ENCODE peak calls at places on chromosomes 6 and 20, in four cellular contexts. C is A549, B is esophagus muscularis mucosa, L is uterus. Y is an unnamed sample.

GRCh38 chr6:73460044-73460443 is 1.5 kb upstream of the MTO1 start:
- DNase-seq in C (no peak), B (no peak), L (no peak), Y (no peak)

GRCh38 chr6:19994909-19995308 is 157.7 kb downstream of the ID4 start:
- DNase-seq in C (no peak), B (no peak), L (no peak), Y (no peak)

GRCh38 chr6:166417285-166417691 is 34.5 kb upstream of the MPC1 start:
- DNase-seq in C (no peak), B (no peak), L (no peak), Y (peak; percentile 76)

GRCh38 chr6:34341481-34341971 is 50.9 kb downstream of the NUDT3 start:
- DNase-seq in C (no peak), B (no peak), L (peak; percentile 68), Y (no peak)

GRCh38 chr6:151067684-151068596 is 171.8 kb upstream of the AKAP12 start:
- DNase-seq in C (peak; percentile 99), B (peak; percentile 91), L (peak; percentile 73), Y (no peak)

GRCh38 chr20:33279261-33279910 is 3.6 kb upstream of the BPIFB1 start:
- DNase-seq in C (no peak), B (no peak), L (no peak), Y (no peak)

GRCh38 chr20:10131612-10132345 is 86.9 kb upstream of the SNAP25 start:
- DNase-seq in C (peak; percentile 78), B (no peak), L (peak; percentile 25), Y (no peak)

GRCh38 chr6:81708306-81708705 is 44.2 kb downstream of the TENT5A start:
- DNase-seq in C (no peak), B (no peak), L (no peak), Y (no peak)

GRCh38 chr6:113599444-113599843 is 257.7 kb upstream of the MARCKS start:
- DNase-seq in C (no peak), B (no peak), L (no peak), Y (no peak)

GRCh38 chr6:156427345-156427744 is 349.8 kb upstream of the ARID1B start:
- DNase-seq in C (peak; percentile 57), B (no peak), L (no peak), Y (no peak)

GRCh38 chr20:49245921-49246740 is 26.9 kb downstream of the DDX27 start:
- DNase-seq in C (peak; percentile 53), B (no peak), L (no peak), Y (no peak)

GRCh38 chr6:149895702-149896310 is 2.1 kb downstream of the RAET1E start:
- DNase-seq in C (peak; percentile 44), B (peak; percentile 81), L (peak; percentile 71), Y (peak; percentile 41)

GRCh38 chr6:159838020-159838744 is 38.1 kb downstream of the PNLDC1 start:
- DNase-seq in C (no peak), B (no peak), L (no peak), Y (no peak)

GRCh38 chr6:168159503-168159902 is 80.5 kb upstream of the FRMD1 start:
- DNase-seq in C (no peak), B (peak; percentile 83), L (no peak), Y (no peak)

GRCh38 chr6:15249371-15250019 is 3.6 kb downstream of the JARID2 start:
- DNase-seq in C (no peak), B (no peak), L (no peak), Y (no peak)

GRCh38 chr6:24667378-24667803 is 514 bp downstream of the ACOT13 start:
- DNase-seq in C (peak; percentile 7), B (no peak), L (no peak), Y (no peak)

GRCh38 chr6:53546256-53546655 is 1.4 kb upstream of the GCLC start:
- DNase-seq in C (no peak), B (no peak), L (no peak), Y (no peak)

GRCh38 chr6:116450769-116451740 is 10.1 kb upstream of the CALHM6 start:
- DNase-seq in C (no peak), B (no peak), L (no peak), Y (no peak)

GRCh38 chr6:25112207-25112874 is 166.8 kb upstream of the CARMIL1 start:
- DNase-seq in C (no peak), B (no peak), L (no peak), Y (no peak)

DNA sequence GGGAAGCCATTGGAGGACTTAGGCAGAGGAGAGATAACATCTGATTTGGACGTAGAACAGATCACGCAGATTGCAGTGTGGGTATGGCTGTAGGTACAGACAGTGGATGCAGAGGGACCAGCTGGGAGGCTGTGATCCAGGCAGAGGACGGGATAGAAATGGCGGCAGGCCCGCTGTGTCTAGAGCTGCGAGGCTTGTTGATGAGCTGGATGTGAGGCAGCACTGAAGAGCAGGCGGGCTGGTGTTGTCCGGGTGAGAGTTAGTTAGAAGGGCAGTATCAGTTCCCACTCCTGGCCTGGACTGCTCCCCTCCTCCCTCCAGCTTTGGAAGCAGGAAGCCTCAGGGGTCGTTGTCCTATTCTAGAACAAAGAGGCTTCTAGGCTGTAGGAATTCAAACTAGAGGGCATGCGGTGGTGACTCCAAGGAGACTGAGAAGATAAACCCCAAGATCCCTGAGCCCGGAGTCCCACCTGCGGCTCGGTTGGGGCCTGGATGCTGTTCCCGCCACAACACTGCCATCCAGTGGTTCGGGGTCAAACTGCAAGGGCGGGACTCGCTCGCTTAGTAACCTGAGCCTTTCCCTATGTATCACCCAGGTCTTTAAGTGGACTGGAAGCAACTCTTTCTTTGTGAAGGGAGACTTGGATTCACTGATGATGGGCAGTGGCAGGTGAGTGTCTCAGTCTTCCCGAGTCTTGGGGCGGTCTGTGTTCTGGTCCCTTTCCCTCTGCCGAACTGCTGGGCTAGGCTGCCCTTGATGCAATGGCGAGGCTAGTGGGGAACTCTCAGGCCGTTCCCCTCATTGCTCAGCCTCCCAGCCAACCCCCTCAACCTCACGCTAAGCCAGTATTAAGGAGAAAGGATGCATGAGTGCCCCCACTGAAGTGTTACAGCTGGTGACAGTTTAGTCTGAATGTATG is 11.2 kb downstream of the TLDC2 start:
- DNase-seq in C (peak; percentile 80), B (peak; percentile 96), L (peak; percentile 81), Y (peak; percentile 73)
- H3K27ac ChIP-seq in C (peak overlapping the region; percentile 24), B (peak overlapping the region; percentile 45), L (peak overlapping the region; percentile 28), Y (peak overlapping the region; percentile 25)

DNA sequence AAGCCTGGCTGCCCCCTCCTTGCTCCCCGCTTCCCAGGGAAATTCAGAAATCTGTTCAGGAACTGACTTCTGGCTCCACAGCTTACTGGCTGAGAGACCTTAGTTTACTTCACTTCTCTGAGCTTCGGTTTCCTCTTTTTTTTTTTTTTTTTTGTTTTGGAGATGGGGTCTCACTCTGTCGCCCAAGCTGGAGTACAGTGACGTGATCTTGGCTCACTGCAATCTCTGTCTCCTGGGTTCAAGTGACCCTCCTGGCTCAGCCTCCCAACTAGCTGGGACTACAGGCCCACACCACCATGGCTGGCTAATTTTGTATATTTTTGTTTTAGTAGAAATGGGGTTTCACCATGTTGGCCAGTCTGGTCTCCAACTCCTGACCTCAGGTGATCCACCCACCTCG is 14.9 kb downstream of the PTK7 start:
- DNase-seq in C (no peak), B (no peak), L (no peak), Y (no peak)
- H3K27ac ChIP-seq in C (no peak overlapping the region), B (no peak overlapping the region), L (peak overlapping the region; percentile 83), Y (no peak overlapping the region)

DNA sequence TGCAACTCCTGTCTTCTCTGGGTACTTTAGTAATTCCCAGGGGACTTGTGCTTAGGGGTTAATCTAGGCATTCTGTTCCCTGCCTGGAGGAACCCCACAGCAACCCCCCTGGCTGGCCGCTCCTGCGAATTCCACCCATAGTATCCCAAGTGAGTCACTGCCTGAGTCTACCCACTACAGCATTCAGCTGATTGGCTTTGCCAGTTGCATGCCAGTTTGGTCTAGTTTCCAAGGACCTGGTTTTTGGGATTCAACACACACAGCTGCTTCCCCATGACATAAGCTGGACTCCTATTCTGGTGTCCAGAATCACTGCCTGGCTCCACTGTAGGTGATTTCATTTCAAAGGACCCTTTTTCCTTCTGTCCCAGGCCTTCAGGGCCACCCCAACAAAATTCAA is 40.3 kb downstream of the PLCG1 start:
- DNase-seq in C (peak; percentile 44), B (peak; percentile 92), L (peak; percentile 59), Y (no peak)
- H3K27ac ChIP-seq in C (no peak overlapping the region), B (peak overlapping the region; percentile 77), L (peak overlapping the region; percentile 65), Y (no peak overlapping the region)

GRCh38 chr6:71351190-71351589 is 62.6 kb downstream of the OGFRL1 start:
- DNase-seq in C (no peak), B (no peak), L (no peak), Y (no peak)
- H3K27ac ChIP-seq in C (no peak overlapping the region), B (peak overlapping the region; percentile 79), L (peak overlapping the region; percentile 51), Y (no peak overlapping the region)